ENCODE peak calls at places on chromosome 20, in nine cellular contexts. J is skeletal muscle cell, Z is endodermal cell, F is BJ, Q is dorsolateral prefrontal cortex, C is Panc1, N is cardiac fibroblast, W is A673, S is brain microvascular endothelial cell. U is an unnamed sample.

GRCh38 chr20:36506253-36506652 is 35.1 kb upstream of the MYL9 start:
- DNase-seq in J (no peak), Z (no peak), F (no peak), Q (no peak), C (no peak), N (no peak), W (peak; percentile 39), S (no peak), U (no peak)

GRCh38 chr20:35773154-35773751 is 1.4 kb downstream of the PHF20 start:
- DNase-seq in J (no peak), Z (peak; percentile 58), F (no peak), Q (no peak), C (no peak), N (peak; percentile 50), W (no peak), S (peak; percentile 33), U (peak; percentile 25)

GRCh38 chr20:5008743-5009142 is 7.4 kb upstream of the SLC23A2 start:
- DNase-seq in J (no peak), Z (no peak), F (no peak), Q (no peak), C (no peak), N (no peak), W (peak; percentile 49), S (no peak), U (no peak)

GRCh38 chr20:5614506-5614905 is 135.7 kb upstream of the SHLD1 start:
- DNase-seq in J (no peak), Z (no peak), F (no peak), Q (no peak), C (no peak), N (no peak), W (no peak), S (no peak), U (no peak)

GRCh38 chr20:4820833-4821518 is 99.3 kb downstream of the PRND start:
- DNase-seq in J (peak; percentile 37), Z (peak; percentile 18), F (peak; percentile 41), Q (peak; percentile 82), C (no peak), N (peak; percentile 72), W (no peak), S (peak; percentile 38), U (no peak)

GRCh38 chr20:46324960-46325703 is 16.8 kb upstream of the CDH22 start:
- DNase-seq in J (no peak), Z (peak; percentile 84), F (no peak), Q (no peak), C (no peak), N (peak; percentile 41), W (peak; percentile 52), S (peak; percentile 35), U (no peak)

GRCh38 chr20:1823421-1823892 is 71.8 kb upstream of the SIRPA start:
- DNase-seq in J (no peak), Z (no peak), F (no peak), Q (no peak), C (no peak), N (no peak), W (no peak), S (no peak), U (no peak)

GRCh38 chr20:49482621-49483017 is at the start of gene KCNB1:
- DNase-seq in J (no peak), Z (peak; percentile 97), F (no peak), Q (no peak), C (no peak), N (peak; percentile 61), W (peak; percentile 70), S (peak; percentile 11), U (peak; percentile 59)

GRCh38 chr20:29302979-29303644 is 1954.4 kb upstream of the DEFB115 start:
- DNase-seq in J (no peak), Z (no peak), F (no peak), Q (no peak), C (no peak), N (no peak), W (no peak), S (no peak), U (no peak)

GRCh38 chr20:25654487-25654886 is 30.7 kb upstream of the NANP start:
- DNase-seq in J (no peak), Z (no peak), F (no peak), Q (no peak), C (no peak), N (no peak), W (no peak), S (no peak), U (no peak)

GRCh38 chr20:57473246-57474042 is 51.5 kb downstream of the CTCFL start:
- DNase-seq in J (no peak), Z (peak; percentile 66), F (no peak), Q (no peak), C (no peak), N (peak; percentile 29), W (peak; percentile 79), S (no peak), U (peak; percentile 40)

GRCh38 chr20:916125-916799 is at the start of gene ANGPT4:
- DNase-seq in J (no peak), Z (peak; percentile 62), F (no peak), Q (no peak), C (no peak), N (no peak), W (no peak), S (peak; percentile 7), U (no peak)

GRCh38 chr20:60035-60918 is 27.2 kb upstream of the DEFB125 start:
- DNase-seq in J (no peak), Z (no peak), F (no peak), Q (no peak), C (no peak), N (no peak), W (no peak), S (no peak), U (no peak)

GRCh38 chr20:35006531-35006971 is 50.9 kb downstream of the MYH7B start:
- DNase-seq in J (no peak), Z (no peak), F (no peak), Q (peak; percentile 3), C (no peak), N (no peak), W (no peak), S (no peak), U (no peak)

GRCh38 chr20:1375515-1375914 is 17.3 kb downstream of the FKBP1A start:
- DNase-seq in J (peak; percentile 76), Z (no peak), F (no peak), Q (no peak), C (no peak), N (peak; percentile 81), W (no peak), S (peak; percentile 70), U (no peak)

GRCh38 chr20:20864346-20865096 is 152.1 kb upstream of the RALGAPA2 start:
- DNase-seq in J (no peak), Z (no peak), F (no peak), Q (no peak), C (no peak), N (peak; percentile 3), W (peak; percentile 40), S (no peak), U (no peak)

GRCh38 chr20:61127311-61128044 is 124.6 kb upstream of the CDH4 start:
- DNase-seq in J (peak; percentile 83), Z (no peak), F (peak; percentile 13), Q (no peak), C (no peak), N (no peak), W (no peak), S (peak; percentile 28), U (no peak)

DNA sequence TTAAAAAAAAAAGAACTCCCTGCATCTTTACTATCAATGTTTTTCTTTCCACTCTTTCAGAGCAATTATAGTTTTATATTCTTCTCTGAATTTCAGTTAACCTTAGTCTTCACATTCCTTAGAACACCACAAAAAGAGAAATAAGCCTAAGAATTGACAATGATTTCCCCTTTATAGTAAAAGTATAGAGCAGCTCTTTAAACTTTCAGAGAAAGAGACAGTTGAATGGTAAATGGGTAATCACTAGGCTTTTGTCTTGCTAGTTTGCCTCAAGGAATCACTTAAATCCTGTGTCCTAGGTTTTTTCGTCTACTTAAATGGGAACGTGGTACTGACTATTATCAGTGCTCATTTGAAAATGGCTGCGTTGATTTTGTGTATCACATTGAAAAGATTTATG is 31.8 kb downstream of the SLX4IP start:
- DNase-seq in J (no peak), Z (no peak), F (no peak), Q (no peak), C (no peak), N (no peak), W (peak; percentile 43), S (no peak), U (no peak)
- H3K4me3 ChIP-seq in J (no peak overlapping the region), Z (no peak overlapping the region), F (no peak overlapping the region), Q (no peak overlapping the region), C (no peak overlapping the region), N (no peak overlapping the region), W (peak overlapping the region; percentile 16), S (no peak overlapping the region), U (no peak overlapping the region)

DNA sequence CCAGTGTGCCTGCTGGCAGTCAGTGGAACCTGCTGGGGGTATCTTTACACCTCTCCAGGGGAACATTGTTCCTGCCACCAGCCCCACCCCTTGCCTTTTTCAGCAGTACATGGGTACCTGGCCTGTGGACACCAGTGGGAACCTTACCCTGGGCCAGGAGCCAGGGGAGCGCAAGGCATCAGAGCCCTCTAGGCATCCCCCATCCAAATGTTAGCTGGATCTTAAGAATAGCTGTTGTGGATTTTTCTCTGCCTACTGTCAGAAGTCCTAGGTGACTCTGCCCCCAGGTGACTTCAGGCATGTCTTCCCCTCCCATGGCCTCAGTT is 38.8 kb upstream of the ID1 start:
- DNase-seq in J (no peak), Z (no peak), F (no peak), Q (no peak), C (no peak), N (no peak), W (no peak), S (no peak), U (no peak)
- H3K4me3 ChIP-seq in J (no peak overlapping the region), Z (no peak overlapping the region), F (no peak overlapping the region), Q (no peak overlapping the region), C (no peak overlapping the region), N (no peak overlapping the region), W (no peak overlapping the region), S (no peak overlapping the region), U (no peak overlapping the region)

GRCh38 chr20:2920473-2920872 is 47.2 kb downstream of the PTPRA start:
- DNase-seq in J (no peak), Z (no peak), F (no peak), Q (no peak), C (no peak), N (no peak), W (no peak), S (no peak), U (no peak)
- H3K4me3 ChIP-seq in J (no peak overlapping the region), Z (no peak overlapping the region), F (no peak overlapping the region), Q (no peak overlapping the region), C (no peak overlapping the region), N (no peak overlapping the region), W (no peak overlapping the region), S (no peak overlapping the region), U (no peak overlapping the region)

DNA sequence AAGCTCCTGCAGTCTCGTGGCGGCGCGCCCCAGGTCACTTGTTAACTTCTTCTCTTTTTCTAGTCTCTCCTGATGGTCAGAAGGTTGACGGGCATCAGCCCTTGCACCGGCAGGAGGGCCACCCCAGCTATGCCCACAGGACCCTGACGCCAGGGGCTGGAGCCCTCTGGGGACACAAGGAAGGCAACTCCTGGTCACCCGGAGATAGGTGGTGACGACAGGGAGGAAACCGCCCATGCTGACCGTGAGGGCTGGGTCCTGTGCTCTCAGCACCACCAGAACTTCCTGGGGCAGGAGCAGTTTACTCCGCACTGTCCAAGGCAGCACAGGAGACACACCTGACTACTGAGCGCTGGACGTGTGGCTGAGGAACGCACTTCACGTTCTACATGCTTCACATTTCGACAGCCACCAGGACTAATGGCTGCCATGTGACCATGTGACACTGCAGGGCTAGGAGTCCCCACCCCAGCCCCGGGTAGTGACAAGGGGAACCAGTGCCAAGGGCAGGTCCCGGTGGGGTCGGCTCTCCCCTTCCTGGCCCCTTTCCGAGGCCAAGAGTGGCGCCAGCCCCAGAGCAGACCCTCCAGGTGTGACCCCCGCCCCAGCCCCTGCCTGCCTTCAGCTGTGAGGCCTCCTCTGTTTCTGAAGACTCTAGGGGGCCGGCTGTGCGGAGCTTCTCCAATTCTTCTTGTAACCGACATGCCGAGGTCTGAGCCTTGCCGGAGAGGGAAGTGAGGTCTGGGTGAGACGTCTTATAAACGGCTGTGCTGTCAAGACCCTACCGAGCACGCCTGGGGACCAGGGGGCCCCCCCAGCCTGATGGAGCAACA is 45.2 kb downstream of the DSTN start:
- DNase-seq in J (no peak), Z (peak; percentile 41), F (no peak), Q (no peak), C (no peak), N (no peak), W (no peak), S (no peak), U (no peak)
- H3K4me3 ChIP-seq in J (no peak overlapping the region), Z (no peak overlapping the region), F (no peak overlapping the region), Q (no peak overlapping the region), C (no peak overlapping the region), N (no peak overlapping the region), W (no peak overlapping the region), S (no peak overlapping the region), U (no peak overlapping the region)